ENCODE peak calls at places on chromosomes 12 and 14, in five cellular contexts. M, K, G, V and E are unnamed samples.

GRCh38 chr14:22847661-22848341 is 11.4 kb downstream of the MMP14 start:
- DNase-seq in M (peak; percentile 72), K (no peak), G (no peak), V (peak; percentile 84), E (no peak)

GRCh38 chr12:6552140-6552551 is 3.7 kb downstream of the IFFO1 start:
- DNase-seq in M (no peak), K (no peak), G (no peak), V (no peak), E (no peak)

GRCh38 chr14:50377671-50378070 is 19.0 kb downstream of the CDKL1 start:
- DNase-seq in M (no peak), K (no peak), G (no peak), V (no peak), E (no peak)

GRCh38 chr14:55710506-55711041 is 130.6 kb downstream of the KTN1 start:
- DNase-seq in M (no peak), K (no peak), G (no peak), V (no peak), E (no peak)

GRCh38 chr12:90940872-90941499 is 14.0 kb downstream of the CCER1 start:
- DNase-seq in M (peak; percentile 52), K (peak; percentile 50), G (no peak), V (peak; percentile 76), E (no peak)

GRCh38 chr14:95516554-95517209 is at the start of gene SYNE3:
- DNase-seq in M (no peak), K (no peak), G (peak; percentile 47), V (no peak), E (peak; percentile 48)

GRCh38 chr12:118070650-118071049 is 9.7 kb upstream of the WSB2 start:
- DNase-seq in M (no peak), K (no peak), G (no peak), V (no peak), E (no peak)

GRCh38 chr12:120096671-120097202 is 19.8 kb downstream of the RAB35 start:
- DNase-seq in M (no peak), K (no peak), G (no peak), V (no peak), E (no peak)

GRCh38 chr12:92745874-92746553 is 43.2 kb downstream of the PLEKHG7 start:
- DNase-seq in M (peak; percentile 97), K (peak; percentile 86), G (no peak), V (peak; percentile 97), E (no peak)

GRCh38 chr12:76018111-76018510 is 13.5 kb downstream of the PHLDA1 start:
- DNase-seq in M (peak; percentile 47), K (no peak), G (no peak), V (peak; percentile 61), E (no peak)

GRCh38 chr12:100365411-100365810 is 8.5 kb downstream of the SLC17A8 start:
- DNase-seq in M (no peak), K (no peak), G (no peak), V (no peak), E (no peak)

GRCh38 chr14:30541318-30541717 is 17.6 kb upstream of the G2E3 start:
- DNase-seq in M (no peak), K (no peak), G (no peak), V (no peak), E (no peak)

GRCh38 chr12:67019070-67019469 is 250.1 kb upstream of the CAND1 start:
- DNase-seq in M (peak; percentile 51), K (no peak), G (no peak), V (no peak), E (no peak)

GRCh38 chr12:8081228-8081920 is 700 bp upstream of the NECAP1 start:
- DNase-seq in M (no peak), K (no peak), G (no peak), V (no peak), E (no peak)

GRCh38 chr12:19440916-19441315 is 1.6 kb downstream of the AEBP2 start:
- DNase-seq in M (peak; percentile 64), K (no peak), G (no peak), V (peak; percentile 40), E (no peak)

GRCh38 chr14:92960706-92961566 is 38.0 kb downstream of the CHGA start:
- DNase-seq in M (peak; percentile 52), K (peak; percentile 67), G (no peak), V (peak; percentile 55), E (no peak)

GRCh38 chr12:81617915-81618314 is 141.2 kb downstream of the PPFIA2 start:
- DNase-seq in M (no peak), K (no peak), G (no peak), V (no peak), E (no peak)

GRCh38 chr14:74018029-74018703 is 922 bp downstream of the ENTPD5 start:
- DNase-seq in M (peak; percentile 87), K (peak; percentile 84), G (no peak), V (peak; percentile 64), E (no peak)

GRCh38 chr14:34043627-34044372 is 92.9 kb upstream of the EGLN3 start:
- DNase-seq in M (no peak), K (peak; percentile 77), G (no peak), V (no peak), E (no peak)

GRCh38 chr14:97053941-97054340 is 256.8 kb downstream of the VRK1 start:
- DNase-seq in M (no peak), K (no peak), G (no peak), V (no peak), E (no peak)

GRCh38 chr14:43981135-43981787 is 525.8 kb downstream of the FSCB start:
- DNase-seq in M (no peak), K (no peak), G (no peak), V (no peak), E (no peak)

GRCh38 chr12:123441523-123442164 is 5.2 kb upstream of the RILPL2 start:
- DNase-seq in M (no peak), K (no peak), G (no peak), V (no peak), E (no peak)

GRCh38 chr12:69908208-69908607 is 83.2 kb downstream of the MYRFL start:
- DNase-seq in M (no peak), K (no peak), G (no peak), V (no peak), E (no peak)

GRCh38 chr14:100726467-100726811 is 253 bp upstream of the DLK1 start:
- DNase-seq in M (no peak), K (no peak), G (peak; percentile 59), V (no peak), E (no peak)

GRCh38 chr12:112979281-112979680 is 962 bp downstream of the OAS2 start:
- DNase-seq in M (no peak), K (peak; percentile 79), G (no peak), V (no peak), E (no peak)

GRCh38 chr14:91202234-91202974 is 42.1 kb downstream of the GPR68 start:
- DNase-seq in M (peak; percentile 48), K (no peak), G (no peak), V (no peak), E (no peak)

GRCh38 chr12:44372259-44372658 is 503.9 kb downstream of the NELL2 start:
- DNase-seq in M (peak; percentile 9), K (peak; percentile 88), G (no peak), V (peak; percentile 60), E (no peak)

GRCh38 chr12:117033382-117034045 is 65.7 kb downstream of the TESC start:
- DNase-seq in M (no peak), K (no peak), G (no peak), V (no peak), E (no peak)

GRCh38 chr14:93160353-93160801 is 24.3 kb downstream of the MOAP1 start:
- DNase-seq in M (no peak), K (no peak), G (peak; percentile 46), V (no peak), E (no peak)

GRCh38 chr12:754871-755562 is 2.6 kb downstream of the WNK1 start:
- DNase-seq in M (peak; percentile 51), K (peak; percentile 55), G (no peak), V (peak; percentile 81), E (no peak)

GRCh38 chr12:52672321-52672933 is 7.8 kb downstream of the KRT1 start:
- DNase-seq in M (peak; percentile 22), K (peak; percentile 90), G (no peak), V (no peak), E (no peak)

GRCh38 chr14:103206023-103206481 is 82.8 kb downstream of the TNFAIP2 start:
- DNase-seq in M (peak; percentile 6), K (no peak), G (no peak), V (no peak), E (no peak)

GRCh38 chr14:105185001-105185400 is 3.9 kb upstream of the NUDT14 start:
- DNase-seq in M (no peak), K (no peak), G (no peak), V (no peak), E (no peak)

GRCh38 chr14:105185973-105186372 is 4.9 kb upstream of the NUDT14 start:
- DNase-seq in M (no peak), K (no peak), G (no peak), V (no peak), E (no peak)

GRCh38 chr14:105184461-105184860 is 3.3 kb upstream of the NUDT14 start:
- DNase-seq in M (no peak), K (no peak), G (no peak), V (no peak), E (no peak)

GRCh38 chr14:105187116-105187515 is 6.0 kb upstream of the NUDT14 start:
- DNase-seq in M (no peak), K (no peak), G (no peak), V (no peak), E (no peak)

DNA sequence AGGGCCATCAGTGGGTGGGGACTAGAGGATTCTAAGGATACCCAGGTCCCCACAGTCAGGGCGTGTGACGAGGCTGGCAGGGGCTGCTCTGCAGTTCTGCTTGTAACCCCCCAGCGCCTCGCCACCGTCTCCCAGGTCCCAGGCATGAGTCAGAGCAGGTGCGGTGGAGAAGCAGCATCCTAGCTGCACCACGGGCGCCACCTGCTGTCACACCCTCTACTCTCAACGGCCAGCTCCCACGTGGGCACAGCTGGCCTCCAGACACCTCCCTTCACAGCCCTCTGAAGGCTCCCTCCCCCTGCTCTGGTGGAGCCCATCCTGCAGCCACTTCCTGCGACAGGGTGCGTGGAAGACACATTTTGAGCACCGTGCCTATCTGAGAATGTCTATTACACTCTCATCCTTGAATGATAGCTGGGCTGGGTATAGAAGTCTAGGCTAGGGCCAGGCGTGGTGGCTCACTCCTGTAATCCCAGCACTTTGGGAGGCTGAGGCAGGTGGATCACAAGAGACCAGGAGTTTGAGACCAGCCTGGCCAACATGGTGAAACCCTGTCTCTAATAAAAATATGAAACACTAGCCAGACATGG is 6.9 kb upstream of the NUDT14 start:
- DNase-seq in M (no peak), K (no peak), G (no peak), V (no peak), E (no peak)
- TF ChIP-seq CTCF in M (no peak), K (peak; percentile 55), G (no peak), V (no peak), E (no peak)

DNA sequence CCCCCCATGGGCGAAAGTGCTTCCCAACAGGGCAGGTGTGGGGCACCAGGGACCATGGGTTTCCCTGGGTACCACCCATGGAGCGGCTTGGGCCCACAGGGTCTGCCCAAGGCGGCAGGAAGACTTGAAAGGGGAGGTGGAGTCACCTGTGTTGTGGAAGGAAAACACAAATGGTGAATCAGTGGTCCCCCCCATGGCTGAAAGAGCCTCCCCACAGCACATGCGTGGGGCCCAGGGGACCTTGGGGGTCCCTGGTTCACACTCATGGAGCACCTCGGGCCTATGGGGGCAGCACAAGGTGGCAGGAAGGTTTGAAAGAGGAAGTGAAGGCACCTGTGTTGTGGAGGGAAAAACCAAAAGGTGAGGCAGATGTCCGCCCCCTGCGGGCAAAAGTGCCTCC is 581.9 kb downstream of the ALG10 start:
- DNase-seq in M (no peak), K (no peak), G (no peak), V (no peak), E (no peak)
- TF ChIP-seq CTCF in M (no peak), K (no peak), G (no peak), V (no peak), E (no peak)

GRCh38 chr14:77717608-77718305 is 9.9 kb downstream of the SLIRP start:
- DNase-seq in M (no peak), K (no peak), G (no peak), V (no peak), E (no peak)
- TF ChIP-seq CTCF in M (no peak), K (no peak), G (no peak), V (no peak), E (no peak)

GRCh38 chr12:98352835-98353234 is 162.6 kb upstream of the TMPO start:
- DNase-seq in M (peak; percentile 51), K (no peak), G (no peak), V (no peak), E (no peak)
- TF ChIP-seq CTCF in M (no peak), K (no peak), G (no peak), V (no peak), E (no peak)